ENCODE peak calls at places on chromosomes 5 and 9, in six cellular contexts. O, H, A, G, D and V are unnamed samples. For H3K4me1, the result is how much of the 10 kb centered on the place peaks cover.

GRCh38 chr5:159392881-159393280 is 62.6 kb upstream of the IL12B start:
- DNase-seq in O (no peak), H (no peak), A (peak), G (no peak), D (no peak), V (no peak)

GRCh38 chr9:95055851-95056551 is 261.5 kb downstream of the FANCC start:
- DNase-seq in O (no peak), H (no peak), A (no peak), G (peak), D (peak), V (peak)

GRCh38 chr5:74310967-74311930 is 329.3 kb downstream of the ENC1 start:
- DNase-seq in O (no peak), H (no peak), A (no peak), G (no peak), D (no peak), V (no peak)

GRCh38 chr9:117160254-117160653 is 254.6 kb downstream of the ASTN2 start:
- DNase-seq in O (peak), H (no peak), A (no peak), G (no peak), D (no peak), V (no peak)

GRCh38 chr5:160054831-160055230 is 45.9 kb downstream of the TTC1 start:
- DNase-seq in O (no peak), H (no peak), A (no peak), G (peak), D (no peak), V (no peak)

GRCh38 chr5:36240779-36241635 is 718 bp downstream of the NADK2 start:
- DNase-seq in O (peak), H (peak), A (peak), G (peak), D (peak), V (peak)

GRCh38 chr5:59596586-59597348 is 296.8 kb downstream of the PDE4D start:
- DNase-seq in O (no peak), H (no peak), A (no peak), G (peak), D (no peak), V (no peak)

GRCh38 chr9:125435776-125436612 is 174.4 kb downstream of the GAPVD1 start:
- DNase-seq in O (no peak), H (no peak), A (no peak), G (no peak), D (peak), V (no peak)

GRCh38 chr9:123738664-123739063 is 191.3 kb downstream of the DENND1A start:
- DNase-seq in O (no peak), H (no peak), A (no peak), G (no peak), D (no peak), V (no peak)

GRCh38 chr9:14051459-14051858 is 262.5 kb downstream of the NFIB start:
- DNase-seq in O (no peak), H (no peak), A (no peak), G (no peak), D (no peak), V (no peak)

GRCh38 chr9:110047955-110048472 is 159.9 kb downstream of the C9orf152 start:
- DNase-seq in O (peak), H (no peak), A (no peak), G (no peak), D (no peak), V (no peak)

GRCh38 chr9:122239722-122240121 is 11.0 kb upstream of the LHX6 start:
- DNase-seq in O (no peak), H (no peak), A (no peak), G (no peak), D (no peak), V (no peak)

GRCh38 chr5:167947312-167947711 is 344.1 kb upstream of the WWC1 start:
- DNase-seq in O (no peak), H (no peak), A (no peak), G (peak), D (no peak), V (no peak)

GRCh38 chr5:17282283-17283120 is 65.1 kb downstream of the BASP1 start:
- DNase-seq in O (peak), H (no peak), A (no peak), G (no peak), D (no peak), V (no peak)

GRCh38 chr5:138967806-138968448 is 92.8 kb upstream of the LRRTM2 start:
- DNase-seq in O (no peak), H (no peak), A (no peak), G (peak), D (peak), V (peak)

GRCh38 chr5:169548315-169548714 is 35.3 kb upstream of the SPDL1 start:
- DNase-seq in O (no peak), H (no peak), A (no peak), G (peak), D (no peak), V (no peak)

GRCh38 chr9:4297151-4297794 is 2.6 kb downstream of the GLIS3 start:
- DNase-seq in O (no peak), H (peak), A (peak), G (peak), D (peak), V (peak)

GRCh38 chr5:59485629-59486439 is 407.7 kb downstream of the PDE4D start:
- DNase-seq in O (no peak), H (no peak), A (peak), G (no peak), D (no peak), V (no peak)

GRCh38 chr9:96875460-96876142 is 21.3 kb upstream of the ZNF782 start:
- DNase-seq in O (peak), H (no peak), A (peak), G (peak), D (no peak), V (peak)

GRCh38 chr5:128284236-128284635 is 200.7 kb downstream of the SLC12A2 start:
- DNase-seq in O (no peak), H (no peak), A (peak), G (no peak), D (no peak), V (no peak)

GRCh38 chr9:83138422-83139135 is 75.6 kb upstream of the RASEF start:
- DNase-seq in O (no peak), H (no peak), A (no peak), G (no peak), D (no peak), V (no peak)

GRCh38 chr9:135671591-135672041 is 8.5 kb downstream of the LCN9 start:
- DNase-seq in O (no peak), H (no peak), A (no peak), G (no peak), D (no peak), V (no peak)

GRCh38 chr5:76414788-76415187 is 11.7 kb downstream of the IQGAP2 start:
- DNase-seq in O (no peak), H (no peak), A (no peak), G (no peak), D (no peak), V (no peak)

GRCh38 chr5:180330810-180331646 is 22.1 kb downstream of the GFPT2 start:
- DNase-seq in O (no peak), H (peak), A (peak), G (peak), D (peak), V (peak)

GRCh38 chr9:113388833-113389232 is 12.0 kb upstream of the HDHD3 start:
- DNase-seq in O (no peak), H (no peak), A (no peak), G (no peak), D (no peak), V (peak)

GRCh38 chr5:105057893-105058292 is 1495.3 kb upstream of the NUDT12 start:
- DNase-seq in O (no peak), H (no peak), A (no peak), G (no peak), D (no peak), V (no peak)

GRCh38 chr5:175885813-175886212 is 14.4 kb downstream of the CPLX2 start:
- DNase-seq in O (no peak), H (no peak), A (no peak), G (no peak), D (no peak), V (no peak)

GRCh38 chr5:39520232-39520572 is 95.4 kb upstream of the DAB2 start:
- DNase-seq in O (no peak), H (no peak), A (no peak), G (peak), D (no peak), V (no peak)

GRCh38 chr9:111662851-111663823 is 1.7 kb downstream of the GNG10 start:
- DNase-seq in O (no peak), H (no peak), A (peak), G (no peak), D (no peak), V (no peak)

GRCh38 chr5:180001136-180001535 is 70.4 kb downstream of the RNF130 start:
- DNase-seq in O (no peak), H (no peak), A (no peak), G (no peak), D (no peak), V (no peak)

GRCh38 chr9:94813379-94813778 is 86.9 kb downstream of the AOPEP start:
- DNase-seq in O (no peak), H (no peak), A (no peak), G (no peak), D (no peak), V (no peak)

GRCh38 chr5:122498163-122498562 is 186.1 kb downstream of the SNCAIP start:
- DNase-seq in O (no peak), H (peak), A (peak), G (peak), D (no peak), V (no peak)

GRCh38 chr9:136219276-136219675 is 14.3 kb upstream of the LHX3 start:
- DNase-seq in O (no peak), H (no peak), A (no peak), G (peak), D (no peak), V (no peak)

GRCh38 chr5:69136296-69136695 is 30.7 kb upstream of the CCNB1 start:
- DNase-seq in O (peak), H (no peak), A (peak), G (no peak), D (no peak), V (no peak)
- H3K27ac ChIP-seq in O (peak), H (no peak), A (peak), G (no peak), D (no peak), V (no peak)

DNA sequence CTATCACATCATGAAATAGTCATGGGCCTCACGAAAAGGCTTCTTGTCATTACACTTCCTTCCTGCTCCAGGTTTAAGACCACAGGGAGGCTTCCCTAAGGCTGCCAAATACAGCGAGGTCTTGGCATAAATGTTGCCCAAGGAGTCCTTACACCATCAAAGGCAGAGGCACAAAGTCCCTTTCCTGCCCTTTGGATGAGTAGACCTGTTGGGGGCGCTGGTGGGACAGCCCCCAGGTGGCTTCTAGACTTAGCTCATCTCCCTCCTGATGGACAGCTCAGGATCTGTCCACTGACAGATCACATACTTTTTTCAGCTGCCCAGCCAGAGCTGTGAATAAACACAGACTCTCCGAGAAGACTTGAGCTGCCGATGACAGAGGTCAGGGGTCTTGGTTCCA is 15.5 kb upstream of the MEGF9 start:
- DNase-seq in O (peak), H (no peak), A (no peak), G (no peak), D (no peak), V (no peak)
- H3K4me1 ChIP-seq in O (under half), H (under half), A (under half), G (under half), D (under half), V (under half)

DNA sequence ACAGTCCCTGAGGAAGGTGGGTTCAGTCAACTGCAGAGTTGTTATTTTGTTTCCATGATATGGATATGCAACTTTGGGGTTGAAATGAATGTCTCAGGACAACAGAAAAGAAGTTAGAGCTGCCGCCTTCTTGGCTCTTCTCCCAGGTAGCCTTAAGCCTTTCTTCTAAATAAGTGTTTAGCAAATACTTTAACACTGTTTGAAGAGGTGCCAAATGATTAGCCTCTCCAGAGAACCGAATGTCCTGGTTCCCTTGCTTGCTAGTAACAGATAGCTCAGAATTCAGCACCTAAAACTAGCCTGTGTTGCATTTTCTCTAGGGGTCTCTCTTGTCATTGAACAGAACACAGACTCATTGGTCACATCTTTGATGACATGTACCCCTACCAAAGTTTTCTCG is 127.7 kb upstream of the PIK3R1 start:
- DNase-seq in O (no peak), H (peak), A (no peak), G (no peak), D (no peak), V (no peak)
- H3K27ac ChIP-seq in O (no peak), H (peak), A (no peak), G (no peak), D (no peak), V (no peak)

GRCh38 chr5:157212307-157212706 is 31.7 kb downstream of the ITK start:
- DNase-seq in O (no peak), H (no peak), A (no peak), G (no peak), D (no peak), V (no peak)
- H3K4me1 ChIP-seq in O (under half), H (under half), A (under half), G (under half), D (under half), V (under half)

GRCh38 chr5:1423901-1424603 is 21.2 kb downstream of the SLC6A3 start:
- DNase-seq in O (no peak), H (no peak), A (no peak), G (no peak), D (no peak), V (peak)
- H3K27ac ChIP-seq in O (no peak), H (no peak), A (no peak), G (no peak), D (no peak), V (no peak)